ENCODE peak calls at places on chromosomes 5 and 9, in four cellular contexts. One of them, this sample, is unnamed. For H3K4me1, the result is how much of the 10 kb centered on the place peaks cover.

GRCh38 chr5:175336781-175337180 is 107.2 kb downstream of the DRD1 start:
- DNase-seq in prostate gland: no peak
- DNase-seq in lower lobe of right lung: no peak
- DNase-seq in OCI-LY7: no peak
- DNase-seq in this sample: no peak

GRCh38 chr5:154242964-154243376 is 52.4 kb downstream of the GALNT10 start:
- DNase-seq in prostate gland: no peak
- DNase-seq in lower lobe of right lung: no peak
- DNase-seq in OCI-LY7: no peak
- DNase-seq in this sample: no peak

GRCh38 chr5:100646011-100646410 is 110.8 kb downstream of the FAM174A start:
- DNase-seq in prostate gland: no peak
- DNase-seq in lower lobe of right lung: no peak
- DNase-seq in OCI-LY7: no peak
- DNase-seq in this sample: no peak

GRCh38 chr9:134648701-134649525 is 7.3 kb downstream of the COL5A1 start:
- DNase-seq in prostate gland: no peak
- DNase-seq in lower lobe of right lung: no peak
- DNase-seq in OCI-LY7: no peak
- DNase-seq in this sample: no peak

GRCh38 chr9:121783523-121784507 is 132.4 kb downstream of the DAB2IP start:
- DNase-seq in prostate gland: no peak
- DNase-seq in lower lobe of right lung: peak
- DNase-seq in OCI-LY7: peak
- DNase-seq in this sample: no peak

GRCh38 chr5:124583469-124584350 is 162.7 kb downstream of the ZNF608 start:
- DNase-seq in prostate gland: no peak
- DNase-seq in lower lobe of right lung: no peak
- DNase-seq in OCI-LY7: peak
- DNase-seq in this sample: no peak

GRCh38 chr9:133127340-133127981 is 6.4 kb upstream of the RALGDS start:
- DNase-seq in prostate gland: peak
- DNase-seq in lower lobe of right lung: peak
- DNase-seq in OCI-LY7: no peak
- DNase-seq in this sample: no peak

GRCh38 chr5:122772446-122772845 is 2.4 kb upstream of the SNX2 start:
- DNase-seq in prostate gland: no peak
- DNase-seq in lower lobe of right lung: no peak
- DNase-seq in OCI-LY7: no peak
- DNase-seq in this sample: no peak

GRCh38 chr9:79660615-79661014 is 88.8 kb downstream of the TLE4 start:
- DNase-seq in prostate gland: no peak
- DNase-seq in lower lobe of right lung: no peak
- DNase-seq in OCI-LY7: no peak
- DNase-seq in this sample: no peak

GRCh38 chr9:2116073-2116472 is 100.9 kb downstream of the SMARCA2 start:
- DNase-seq in prostate gland: no peak
- DNase-seq in lower lobe of right lung: no peak
- DNase-seq in OCI-LY7: peak
- DNase-seq in this sample: no peak

GRCh38 chr5:163489055-163489744 is 16.2 kb upstream of the MAT2B start:
- DNase-seq in prostate gland: no peak
- DNase-seq in lower lobe of right lung: no peak
- DNase-seq in OCI-LY7: no peak
- DNase-seq in this sample: no peak

GRCh38 chr5:139395844-139396640 is 1.1 kb upstream of the PROB1 start:
- DNase-seq in prostate gland: no peak
- DNase-seq in lower lobe of right lung: no peak
- DNase-seq in OCI-LY7: no peak
- DNase-seq in this sample: no peak

GRCh38 chr9:115208503-115208902 is 90.5 kb upstream of the TNC start:
- DNase-seq in prostate gland: no peak
- DNase-seq in lower lobe of right lung: no peak
- DNase-seq in OCI-LY7: no peak
- DNase-seq in this sample: no peak

GRCh38 chr5:91224969-91225368 is 158.1 kb downstream of the ARRDC3 start:
- DNase-seq in prostate gland: no peak
- DNase-seq in lower lobe of right lung: no peak
- DNase-seq in OCI-LY7: no peak
- DNase-seq in this sample: no peak

GRCh38 chr5:88895681-88896501 is 12.9 kb upstream of the MEF2C start:
- DNase-seq in prostate gland: no peak
- DNase-seq in lower lobe of right lung: no peak
- DNase-seq in OCI-LY7: no peak
- DNase-seq in this sample: no peak

GRCh38 chr5:140336388-140336787 is 10.0 kb downstream of the HBEGF start:
- DNase-seq in prostate gland: no peak
- DNase-seq in lower lobe of right lung: no peak
- DNase-seq in OCI-LY7: no peak
- DNase-seq in this sample: no peak

GRCh38 chr9:105865315-105865714 is 171.0 kb downstream of the TMEM38B start:
- DNase-seq in prostate gland: no peak
- DNase-seq in lower lobe of right lung: no peak
- DNase-seq in OCI-LY7: no peak
- DNase-seq in this sample: no peak

GRCh38 chr5:145521523-145521922 is 313.6 kb downstream of the PRELID2 start:
- DNase-seq in prostate gland: no peak
- DNase-seq in lower lobe of right lung: no peak
- DNase-seq in OCI-LY7: no peak
- DNase-seq in this sample: no peak

GRCh38 chr5:35773936-35774335 is 82.8 kb upstream of the IL7R start:
- DNase-seq in prostate gland: no peak
- DNase-seq in lower lobe of right lung: no peak
- DNase-seq in OCI-LY7: no peak
- DNase-seq in this sample: no peak

GRCh38 chr5:90022002-90022710 is 387.4 kb downstream of the CETN3 start:
- DNase-seq in prostate gland: no peak
- DNase-seq in lower lobe of right lung: no peak
- DNase-seq in OCI-LY7: no peak
- DNase-seq in this sample: no peak

GRCh38 chr9:16721972-16722371 is 148.5 kb downstream of the BNC2 start:
- DNase-seq in prostate gland: peak
- DNase-seq in lower lobe of right lung: no peak
- DNase-seq in OCI-LY7: no peak
- DNase-seq in this sample: no peak

GRCh38 chr5:1795506-1795905 is 4.1 kb downstream of the MRPL36 start:
- DNase-seq in prostate gland: no peak
- DNase-seq in lower lobe of right lung: no peak
- DNase-seq in OCI-LY7: no peak
- DNase-seq in this sample: no peak
- H3K27ac ChIP-seq in prostate gland: no peak
- H3K27ac ChIP-seq in lower lobe of right lung: no peak
- H3K27ac ChIP-seq in OCI-LY7: no peak
- H3K27ac ChIP-seq in this sample: no peak

GRCh38 chr9:130432796-130433167 is 12.0 kb upstream of the ASS1 start:
- DNase-seq in prostate gland: no peak
- DNase-seq in lower lobe of right lung: no peak
- DNase-seq in OCI-LY7: no peak
- DNase-seq in this sample: no peak

GRCh38 chr9:130431536-130432303 is 13.0 kb upstream of the ASS1 start:
- DNase-seq in prostate gland: no peak
- DNase-seq in lower lobe of right lung: no peak
- DNase-seq in OCI-LY7: no peak
- DNase-seq in this sample: no peak

GRCh38 chr9:130433947-130434262 is 10.9 kb upstream of the ASS1 start:
- DNase-seq in prostate gland: no peak
- DNase-seq in lower lobe of right lung: no peak
- DNase-seq in OCI-LY7: no peak
- DNase-seq in this sample: no peak

GRCh38 chr9:130432362-130432761 is 12.4 kb upstream of the ASS1 start:
- DNase-seq in prostate gland: no peak
- DNase-seq in lower lobe of right lung: no peak
- DNase-seq in OCI-LY7: no peak
- DNase-seq in this sample: no peak

DNA sequence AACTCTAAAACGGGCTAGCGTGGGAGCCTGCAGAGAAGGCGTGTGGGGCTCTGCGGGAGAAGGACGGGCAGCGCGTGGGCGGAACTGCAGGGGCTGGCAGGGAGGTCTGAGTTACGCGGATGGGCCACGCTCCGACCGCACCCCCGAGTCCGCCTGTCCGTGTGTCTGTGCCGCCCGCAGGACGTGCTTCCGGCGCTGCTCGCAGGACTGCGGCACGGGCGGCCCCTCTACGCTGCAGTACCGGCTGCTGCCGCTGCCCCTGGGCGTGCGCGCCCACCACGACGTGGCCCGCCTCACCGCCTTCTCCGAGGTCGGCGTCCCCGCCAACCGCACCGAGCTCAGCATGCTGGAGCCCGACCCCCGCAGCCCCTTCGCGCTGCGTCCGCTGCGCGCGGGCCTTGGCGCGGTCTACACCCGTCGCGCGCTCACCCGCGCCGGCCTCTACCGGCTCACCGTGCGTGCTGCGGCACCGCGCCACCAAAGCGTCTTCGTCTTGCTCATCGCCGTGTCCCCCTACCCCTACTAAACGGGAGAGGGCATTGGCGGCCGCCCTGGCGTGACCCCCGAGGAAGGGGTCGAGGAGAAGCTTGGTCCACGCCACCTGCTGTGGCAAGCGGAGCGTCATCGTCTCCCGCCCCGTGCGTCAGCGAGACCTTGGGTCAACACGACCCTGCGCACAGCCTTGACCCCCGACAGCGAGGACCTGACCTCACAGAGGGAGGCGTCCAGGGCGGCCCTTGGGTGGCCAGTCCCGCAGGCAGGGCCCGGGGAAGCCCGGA is 11.4 kb upstream of the ASS1 start:
- DNase-seq in prostate gland: no peak
- DNase-seq in lower lobe of right lung: no peak
- DNase-seq in OCI-LY7: no peak
- DNase-seq in this sample: no peak
- TF ChIP-seq CTCF in prostate gland: peak
- TF ChIP-seq CTCF in lower lobe of right lung: peak
- TF ChIP-seq CTCF in OCI-LY7: no peak
- TF ChIP-seq CTCF in this sample: peak

DNA sequence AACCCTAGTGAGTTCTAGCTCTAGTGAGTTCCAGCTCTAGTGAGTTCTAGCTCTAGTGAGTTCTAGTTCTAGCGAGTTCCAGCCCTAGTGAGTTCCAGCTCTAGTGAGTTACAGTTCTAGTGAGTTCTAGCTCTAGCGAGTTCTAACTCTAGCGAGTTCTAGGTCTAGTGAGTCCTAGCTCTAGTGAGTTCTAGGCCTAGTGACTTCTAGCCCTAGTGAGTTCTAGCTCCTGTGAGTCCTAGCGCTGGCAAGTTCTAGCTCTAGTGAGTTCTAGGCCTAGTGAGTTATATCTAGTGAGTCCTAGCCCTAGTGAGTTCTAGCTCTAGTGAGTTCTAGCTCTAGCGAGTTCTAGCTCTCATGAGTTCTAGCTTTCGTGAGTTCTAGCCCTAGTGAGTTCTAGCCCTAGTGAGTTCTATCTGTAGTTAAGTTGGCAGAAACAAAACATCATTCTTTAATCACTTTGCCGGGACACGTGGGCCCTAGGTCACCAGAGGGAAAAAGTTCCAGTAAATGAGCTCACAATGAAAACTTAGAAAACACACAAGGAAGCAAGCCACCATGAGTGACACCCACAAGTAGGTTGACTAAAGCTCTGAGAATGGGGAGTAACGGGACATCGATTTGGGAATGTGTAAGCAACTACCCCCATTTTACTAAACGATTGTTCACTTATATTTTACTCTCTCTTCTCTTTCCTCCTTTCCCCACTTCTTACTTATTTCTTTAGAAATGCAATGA is 47.5 kb downstream of the EXD3 start:
- DNase-seq in prostate gland: no peak
- DNase-seq in lower lobe of right lung: no peak
- DNase-seq in OCI-LY7: no peak
- DNase-seq in this sample: no peak
- H3K4me1 ChIP-seq in prostate gland: under half
- H3K4me1 ChIP-seq in lower lobe of right lung: under half
- H3K4me1 ChIP-seq in OCI-LY7: under half
- H3K4me1 ChIP-seq in this sample: under half

DNA sequence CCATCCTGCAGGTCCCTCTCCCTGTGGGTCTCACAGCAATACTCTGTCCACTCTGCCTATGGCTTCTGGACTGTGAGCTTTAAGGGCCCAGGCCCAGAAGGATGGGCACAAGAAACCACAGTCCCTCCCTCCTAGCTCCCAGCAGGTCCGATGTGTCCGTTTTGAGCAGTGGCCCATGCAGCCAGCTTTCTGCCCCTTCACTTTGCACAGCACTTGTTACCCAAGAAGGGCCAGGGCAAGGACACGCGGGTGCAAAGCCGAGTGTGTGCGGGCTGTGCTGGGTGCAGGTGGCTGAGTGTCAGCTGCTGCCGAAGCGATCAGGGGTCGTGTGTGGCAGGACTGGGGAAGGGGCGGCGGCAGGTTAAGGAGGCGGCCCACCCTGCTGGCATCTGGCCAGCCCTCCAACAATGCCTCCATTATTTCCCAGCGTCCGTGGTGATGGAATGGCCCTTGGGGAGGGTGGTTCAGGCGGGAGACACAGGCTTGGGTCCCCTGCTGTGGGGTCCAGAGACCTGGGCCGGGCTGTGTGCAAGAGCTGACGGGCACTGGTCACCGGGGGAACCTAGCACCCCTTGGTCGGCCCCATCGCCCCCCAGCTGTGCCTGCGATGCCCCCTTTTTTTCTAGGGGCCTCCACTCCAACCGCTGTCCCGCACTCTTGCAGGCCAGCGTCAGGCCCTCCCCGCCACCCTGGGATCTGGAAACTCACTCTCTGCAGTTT is 682 bp downstream of the LHX3 start:
- DNase-seq in prostate gland: no peak
- DNase-seq in lower lobe of right lung: no peak
- DNase-seq in OCI-LY7: no peak
- DNase-seq in this sample: no peak
- H3K27ac ChIP-seq in prostate gland: no peak
- H3K27ac ChIP-seq in lower lobe of right lung: no peak
- H3K27ac ChIP-seq in OCI-LY7: no peak
- H3K27ac ChIP-seq in this sample: no peak

DNA sequence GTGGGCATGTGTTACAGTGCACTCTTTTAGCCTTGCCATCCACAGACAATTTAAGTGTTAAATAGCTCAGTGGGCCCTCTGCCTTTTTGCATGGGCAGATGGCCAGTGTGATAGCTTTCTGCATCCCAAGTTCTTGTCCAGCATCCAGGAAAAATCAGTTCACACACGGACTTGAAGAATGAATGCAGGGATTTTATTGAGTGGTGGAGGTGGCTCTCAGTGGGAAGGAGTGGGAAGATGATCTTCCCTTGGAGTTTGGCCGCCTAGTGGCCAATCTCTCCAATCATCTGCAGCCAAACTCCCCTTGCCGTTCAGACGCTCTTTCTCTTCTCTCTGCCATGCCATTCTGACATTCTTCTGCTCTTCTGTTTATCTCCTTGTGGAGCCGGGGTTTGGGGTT is 322.4 kb upstream of the GRAMD2B start:
- DNase-seq in prostate gland: no peak
- DNase-seq in lower lobe of right lung: no peak
- DNase-seq in OCI-LY7: no peak
- DNase-seq in this sample: no peak
- TF ChIP-seq CTCF in prostate gland: no peak
- TF ChIP-seq CTCF in lower lobe of right lung: peak
- TF ChIP-seq CTCF in OCI-LY7: peak
- TF ChIP-seq CTCF in this sample: no peak